ENCODE peak calls at places on chromosomes 3 and 15, in five cellular contexts. W is uterus, U is GM23248, D is small intestine, P is BE2C. X is an unnamed sample. For H3K4me1, the result is how much of the 10 kb centered on the place peaks cover.

GRCh38 chr15:71802770-71803169 is 7.6 kb upstream of the NR2E3 start:
- DNase-seq in W (no peak), D (no peak), P (no peak), U (no peak), X (peak)

GRCh38 chr15:64897345-64897985 is 14.2 kb upstream of the ANKDD1A start:
- DNase-seq in P (no peak), U (peak), D (no peak), W (peak), X (no peak)

GRCh38 chr3:50267280-50267913 is 1.6 kb upstream of the SEMA3B start:
- DNase-seq in P (no peak), U (peak), D (peak), W (peak), X (no peak)

GRCh38 chr3:195154111-195154791 is 116.7 kb downstream of the XXYLT1 start:
- DNase-seq in D (no peak), W (peak), U (peak), P (no peak), X (peak)

GRCh38 chr15:74835312-74835823 is 7.6 kb downstream of the ULK3 start:
- DNase-seq in D (peak), P (peak), U (peak), W (no peak), X (peak)

GRCh38 chr15:40238481-40238926 is 359 bp upstream of the PAK6 start:
- DNase-seq in U (no peak), W (no peak), P (no peak), D (no peak), X (no peak)

GRCh38 chr3:182294256-182294655 is 499.0 kb upstream of the ATP11B start:
- DNase-seq in P (no peak), W (no peak), U (no peak), D (no peak), X (no peak)

GRCh38 chr3:189334064-189334920 is 162.5 kb downstream of the TPRG1 start:
- DNase-seq in W (no peak), U (peak), D (no peak), P (no peak), X (peak)

GRCh38 chr15:76006136-76006778 is 6.0 kb downstream of the NRG4 start:
- DNase-seq in W (no peak), U (peak), P (no peak), D (no peak), X (no peak)

GRCh38 chr15:62391565-62392262 is 226.6 kb upstream of the C2CD4B start:
- DNase-seq in U (peak), W (peak), P (peak), D (peak), X (peak)

GRCh38 chr15:99762288-99762687 is 29.1 kb upstream of the LYSMD4 start:
- DNase-seq in U (peak), P (no peak), W (no peak), D (no peak), X (no peak)

GRCh38 chr3:156768390-156768789 is 57.8 kb upstream of the LEKR1 start:
- DNase-seq in W (no peak), U (no peak), D (no peak), P (no peak), X (no peak)

GRCh38 chr15:100716456-100717085 is 114.2 kb downstream of the ASB7 start:
- DNase-seq in D (no peak), U (no peak), P (no peak), W (no peak), X (no peak)

GRCh38 chr15:72970965-72971746 is 81.1 kb upstream of the NEO1 start:
- DNase-seq in W (no peak), D (no peak), U (peak), P (no peak), X (no peak)

GRCh38 chr15:80595391-80595790 is 99.7 kb upstream of the ABHD17C start:
- DNase-seq in W (no peak), U (peak), D (no peak), P (no peak), X (no peak)

GRCh38 chr3:142180761-142181362 is 31.5 kb upstream of the TFDP2 start:
- DNase-seq in D (peak), W (peak), P (peak), U (peak), X (peak)

GRCh38 chr3:123759311-123759710 is 124.8 kb downstream of the MYLK start:
- DNase-seq in P (no peak), U (peak), W (no peak), D (no peak), X (peak)

GRCh38 chr15:65824031-65824743 is 32.1 kb upstream of the DENND4A start:
- DNase-seq in W (peak), D (peak), U (peak), P (peak), X (peak)

GRCh38 chr3:22471557-22471956 is 720.5 kb upstream of the ZNF385D start:
- DNase-seq in P (no peak), D (no peak), U (no peak), W (no peak), X (no peak)

GRCh38 chr15:25053000-25053815 is 98.4 kb downstream of the SNRPN start:
- DNase-seq in U (no peak), P (no peak), D (no peak), W (no peak), X (no peak)

GRCh38 chr3:126179825-126180476 is 435 bp downstream of the ALDH1L1 start:
- DNase-seq in D (no peak), P (no peak), W (peak), U (no peak), X (peak)

GRCh38 chr3:194852836-194853508 is 167.3 kb downstream of the FAM43A start:
- DNase-seq in P (no peak), U (no peak), W (no peak), D (no peak), X (no peak)

GRCh38 chr3:72661115-72661457 is 187.2 kb downstream of the SHQ1 start:
- DNase-seq in U (peak), D (peak), P (peak), W (peak), X (no peak)

GRCh38 chr15:52295421-52295991 is at the start of gene MYO5C:
- DNase-seq in D (peak), W (peak), U (peak), P (peak), X (no peak)

GRCh38 chr3:195237981-195238625 is 32.9 kb downstream of the XXYLT1 start:
- DNase-seq in P (no peak), D (no peak), U (peak), W (peak), X (no peak)

GRCh38 chr3:72237679-72238320 is 452.9 kb upstream of the PROK2 start:
- DNase-seq in P (no peak), D (no peak), W (no peak), U (peak), X (no peak)

GRCh38 chr3:186959029-186959624 is 28.8 kb downstream of the ST6GAL1 start:
- DNase-seq in P (no peak), W (no peak), U (no peak), D (no peak), X (no peak)

GRCh38 chr3:70840106-70840870 is 527.9 kb upstream of the MDFIC2 start:
- DNase-seq in U (no peak), P (no peak), W (no peak), D (no peak), X (no peak)

GRCh38 chr3:185207931-185208746 is 45.7 kb downstream of the EHHADH start:
- DNase-seq in D (no peak), W (no peak), P (no peak), U (peak), X (peak)

GRCh38 chr3:150061288-150062018 is 90.8 kb upstream of the PFN2 start:
- DNase-seq in P (no peak), W (no peak), D (no peak), U (no peak), X (no peak)

GRCh38 chr3:52986938-52987337 is 58.9 kb downstream of the SFMBT1 start:
- DNase-seq in D (peak), P (peak), W (no peak), U (peak), X (peak)

GRCh38 chr3:20043825-20044224 is 3.6 kb downstream of the KAT2B start:
- DNase-seq in D (peak), P (no peak), W (no peak), U (no peak), X (no peak)
- H3K4me3 ChIP-seq in D (no peak), P (no peak), W (no peak), U (no peak), X (no peak)

GRCh38 chr3:172193436-172193835 is 154.1 kb downstream of the FNDC3B start:
- DNase-seq in W (no peak), U (no peak), D (no peak), P (no peak), X (no peak)

GRCh38 chr3:172192830-172193415 is 153.5 kb downstream of the FNDC3B start:
- DNase-seq in U (no peak), D (no peak), P (no peak), W (no peak), X (no peak)

GRCh38 chr3:172189987-172190603 is 150.7 kb downstream of the FNDC3B start:
- DNase-seq in P (no peak), U (peak), W (no peak), D (no peak), X (no peak)

GRCh38 chr3:172190980-172191379 is 151.6 kb downstream of the FNDC3B start:
- DNase-seq in D (no peak), P (no peak), W (no peak), U (no peak), X (no peak)

GRCh38 chr3:172191629-172192028 is 152.3 kb downstream of the FNDC3B start:
- DNase-seq in D (no peak), W (no peak), U (no peak), P (no peak), X (no peak)
- H3K4me1 ChIP-seq in D (under half), W (under half), U (under half), P (under half), X (under half)

DNA sequence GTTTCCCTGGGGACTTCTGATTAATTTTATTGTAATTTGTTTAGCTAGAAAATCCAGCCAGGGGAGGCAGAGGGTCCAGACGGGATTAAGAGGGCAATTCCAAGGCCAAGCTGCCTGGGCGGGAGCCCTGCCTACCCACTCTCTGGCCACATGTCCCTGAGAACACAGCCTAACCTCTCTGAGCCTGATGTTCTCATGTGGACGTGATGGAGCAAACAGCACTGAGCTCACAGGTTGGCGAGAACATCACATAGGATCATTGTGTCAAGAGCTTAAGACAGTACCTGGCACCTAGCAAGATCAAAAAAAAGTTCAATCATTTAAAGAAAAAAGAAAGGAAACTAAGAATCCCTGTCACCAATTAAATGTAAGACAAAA is 1.0 kb downstream of the LRRC2 start:
- DNase-seq in U (peak), D (no peak), W (no peak), P (no peak), X (no peak)
- H3K4me3 ChIP-seq in U (peak), D (no peak), W (peak), P (no peak), X (no peak)

DNA sequence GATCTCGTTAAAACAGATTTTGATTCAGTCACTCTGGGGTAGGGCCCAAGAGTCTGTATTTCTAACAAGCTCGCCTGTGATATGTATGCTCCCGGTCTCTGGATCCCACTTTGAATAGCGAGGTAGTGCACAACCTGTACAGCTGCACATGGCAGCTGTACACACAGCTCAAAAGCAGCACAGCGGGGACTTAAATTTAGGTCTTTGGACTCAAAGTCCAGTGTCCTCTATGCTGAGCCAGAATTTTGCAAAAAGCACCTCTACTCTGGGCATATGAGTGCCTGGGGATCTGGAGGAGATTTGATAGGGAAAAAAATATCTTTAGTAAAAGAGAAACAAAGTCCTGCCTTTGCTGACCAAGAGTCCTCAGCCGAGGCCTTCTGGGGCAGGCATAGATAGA is 83.1 kb downstream of the HMG20A start:
- DNase-seq in W (no peak), P (no peak), D (no peak), U (no peak), X (no peak)
- H3K4me1 ChIP-seq in W (under half), P (under half), D (under half), U (under half), X (under half)

GRCh38 chr3:128054363-128054762 is 2.1 kb downstream of the SEC61A1 start:
- DNase-seq in D (peak), P (no peak), W (no peak), U (peak), X (no peak)
- H3K4me3 ChIP-seq in D (peak), P (peak), W (no peak), U (peak), X (peak)

DNA sequence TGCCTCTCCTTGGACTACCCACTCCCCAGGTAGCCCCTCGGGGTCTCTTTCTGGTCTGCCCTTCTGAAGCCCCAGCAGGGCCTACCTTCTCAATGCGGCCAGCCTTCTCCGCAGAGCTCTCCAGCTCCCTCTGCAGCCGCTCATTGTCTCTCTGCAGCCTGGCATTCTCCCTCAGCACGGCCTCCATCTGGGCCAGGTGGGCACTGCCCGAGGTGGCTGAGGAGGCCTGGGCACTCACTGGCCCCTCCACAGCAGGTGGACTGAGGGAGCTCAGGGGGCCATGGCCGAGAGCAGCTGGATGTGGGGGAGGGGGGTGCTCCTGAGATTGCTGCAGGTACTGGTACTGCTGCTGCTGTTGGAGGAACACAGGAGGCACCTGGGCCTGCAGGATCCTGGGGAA is 6.8 kb downstream of the AMOTL2 start:
- DNase-seq in P (no peak), D (no peak), W (no peak), U (peak), X (no peak)
- H3K4me1 ChIP-seq in P (under half), D (under half), W (half or more), U (half or more), X (half or more)

GRCh38 chr3:38548154-38548931 is 52.2 kb downstream of the EXOG start:
- DNase-seq in W (no peak), P (no peak), D (no peak), U (no peak), X (no peak)
- H3K4me3 ChIP-seq in W (no peak), P (no peak), D (no peak), U (no peak), X (no peak)

GRCh38 chr15:48963524-48964113 is at the start of gene SHC4:
- DNase-seq in P (peak), U (peak), W (peak), D (peak), X (peak)
- H3K4me1 ChIP-seq in P (under half), U (under half), W (under half), D (under half), X (under half)

DNA sequence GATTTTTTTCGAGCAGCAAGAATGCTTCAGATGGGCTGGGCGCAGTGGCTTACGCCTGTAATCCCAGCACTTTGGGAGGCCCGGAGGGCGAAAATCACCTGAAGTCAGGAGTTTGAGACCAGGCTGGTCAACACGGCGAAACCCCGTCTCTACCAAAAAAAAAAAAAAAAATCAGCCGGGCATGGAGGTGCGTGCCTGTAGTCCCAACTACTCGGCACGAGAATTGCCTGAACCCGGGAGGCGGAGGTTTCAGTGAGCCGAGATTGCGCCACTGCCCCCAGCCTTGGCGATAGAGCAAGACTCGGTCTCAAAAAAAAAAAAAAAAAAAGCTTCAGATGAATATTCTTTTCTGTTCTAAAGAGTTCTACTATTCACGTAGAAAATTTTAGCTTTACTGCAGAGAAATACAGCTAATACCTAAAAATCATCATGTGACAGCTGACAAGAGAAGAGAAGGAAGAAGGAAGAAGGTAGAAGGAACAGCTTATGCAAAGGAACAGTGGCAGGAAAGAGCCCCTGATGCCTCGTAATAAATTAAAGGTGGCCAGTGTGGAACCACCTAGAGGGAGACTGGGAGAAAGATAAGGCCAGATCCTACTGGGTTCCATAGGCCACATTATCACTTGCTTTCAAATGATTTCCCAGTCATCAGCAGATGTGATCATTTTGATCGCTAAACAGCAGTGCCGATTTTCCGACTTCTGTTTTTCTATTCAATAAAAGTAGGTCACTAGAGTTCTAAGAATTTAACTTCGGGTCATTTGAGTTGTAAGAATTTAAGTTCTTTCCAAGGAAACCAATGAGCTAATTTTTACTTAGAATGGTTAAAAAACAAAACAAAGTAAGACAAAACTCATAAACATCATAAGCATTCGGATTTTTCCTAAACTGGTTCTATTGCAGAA is 1.5 kb downstream of the CMTM6 start:
- DNase-seq in D (no peak), W (no peak), P (no peak), U (peak), X (no peak)
- H3K4me3 ChIP-seq in D (peak), W (peak), P (peak), U (peak), X (peak)

X was measured in A673.